ENCODE peak calls at places on chromosomes 6 and 20, in nine cellular contexts. One of them, this sample, is unnamed.

GRCh38 chr20:32945710-32946221 is 58.5 kb downstream of the SUN5 start:
- DNase-seq in ovary: no peak
- DNase-seq in CD8-positive, alpha-beta memory T cell: no peak
- DNase-seq in cardiac muscle cell: peak; percentile 49
- DNase-seq in left ventricle myocardium inferior: no peak
- DNase-seq in endothelial cell of umbilical vein: peak; percentile 37
- DNase-seq in Panc1: peak; percentile 13
- DNase-seq in CD4-positive, alpha-beta memory T cell: peak; percentile 54
- DNase-seq in aorta: no peak
- DNase-seq in this sample: no peak

GRCh38 chr20:5000263-5001173 is 792 bp downstream of the SLC23A2 start:
- DNase-seq in cardiac muscle cell: peak; percentile 27
- DNase-seq in ovary: peak; percentile 54
- DNase-seq in Panc1: no peak
- DNase-seq in CD8-positive, alpha-beta memory T cell: no peak
- DNase-seq in aorta: peak; percentile 79
- DNase-seq in endothelial cell of umbilical vein: no peak
- DNase-seq in left ventricle myocardium inferior: peak; percentile 43
- DNase-seq in CD4-positive, alpha-beta memory T cell: peak; percentile 24
- DNase-seq in this sample: peak; percentile 79

GRCh38 chr20:51995551-51995951 is 193.2 kb upstream of the SALL4 start:
- DNase-seq in endothelial cell of umbilical vein: peak; percentile 82
- DNase-seq in ovary: no peak
- DNase-seq in CD8-positive, alpha-beta memory T cell: no peak
- DNase-seq in Panc1: no peak
- DNase-seq in left ventricle myocardium inferior: no peak
- DNase-seq in cardiac muscle cell: no peak
- DNase-seq in aorta: no peak
- DNase-seq in CD4-positive, alpha-beta memory T cell: no peak
- DNase-seq in this sample: no peak

GRCh38 chr6:141252828-141253608 is 879.7 kb upstream of the GJE1 start:
- DNase-seq in aorta: no peak
- DNase-seq in cardiac muscle cell: no peak
- DNase-seq in CD8-positive, alpha-beta memory T cell: no peak
- DNase-seq in ovary: no peak
- DNase-seq in CD4-positive, alpha-beta memory T cell: no peak
- DNase-seq in Panc1: no peak
- DNase-seq in endothelial cell of umbilical vein: peak; percentile 14
- DNase-seq in left ventricle myocardium inferior: no peak
- DNase-seq in this sample: no peak

GRCh38 chr6:428047-428608 is 36.6 kb downstream of the IRF4 start:
- DNase-seq in CD8-positive, alpha-beta memory T cell: no peak
- DNase-seq in ovary: no peak
- DNase-seq in aorta: no peak
- DNase-seq in CD4-positive, alpha-beta memory T cell: no peak
- DNase-seq in Panc1: no peak
- DNase-seq in endothelial cell of umbilical vein: no peak
- DNase-seq in left ventricle myocardium inferior: no peak
- DNase-seq in cardiac muscle cell: no peak
- DNase-seq in this sample: no peak

GRCh38 chr20:47774081-47774777 is 11.1 kb downstream of the SULF2 start:
- DNase-seq in CD4-positive, alpha-beta memory T cell: no peak
- DNase-seq in CD8-positive, alpha-beta memory T cell: no peak
- DNase-seq in ovary: no peak
- DNase-seq in aorta: no peak
- DNase-seq in left ventricle myocardium inferior: no peak
- DNase-seq in Panc1: no peak
- DNase-seq in endothelial cell of umbilical vein: peak; percentile 60
- DNase-seq in cardiac muscle cell: peak; percentile 17
- DNase-seq in this sample: no peak

GRCh38 chr6:102619585-102619984 is 1226.1 kb downstream of the GRIK2 start:
- DNase-seq in cardiac muscle cell: peak; percentile 48
- DNase-seq in CD4-positive, alpha-beta memory T cell: no peak
- DNase-seq in aorta: no peak
- DNase-seq in Panc1: no peak
- DNase-seq in left ventricle myocardium inferior: no peak
- DNase-seq in CD8-positive, alpha-beta memory T cell: no peak
- DNase-seq in ovary: no peak
- DNase-seq in endothelial cell of umbilical vein: no peak
- DNase-seq in this sample: no peak

GRCh38 chr6:24495516-24495847 is 713 bp downstream of the ALDH5A1 start:
- DNase-seq in left ventricle myocardium inferior: peak; percentile 49
- DNase-seq in Panc1: no peak
- DNase-seq in ovary: peak; percentile 67
- DNase-seq in endothelial cell of umbilical vein: no peak
- DNase-seq in CD4-positive, alpha-beta memory T cell: no peak
- DNase-seq in CD8-positive, alpha-beta memory T cell: peak; percentile 5
- DNase-seq in aorta: peak; percentile 83
- DNase-seq in cardiac muscle cell: peak; percentile 57
- DNase-seq in this sample: peak; percentile 60

GRCh38 chr20:24998121-24998520 is 5.6 kb upstream of the APMAP start:
- DNase-seq in endothelial cell of umbilical vein: no peak
- DNase-seq in CD8-positive, alpha-beta memory T cell: no peak
- DNase-seq in left ventricle myocardium inferior: no peak
- DNase-seq in ovary: no peak
- DNase-seq in cardiac muscle cell: no peak
- DNase-seq in aorta: no peak
- DNase-seq in CD4-positive, alpha-beta memory T cell: no peak
- DNase-seq in Panc1: no peak
- DNase-seq in this sample: peak; percentile 50

GRCh38 chr6:55276745-55277627 is 50.3 kb upstream of the GFRAL start:
- DNase-seq in CD4-positive, alpha-beta memory T cell: no peak
- DNase-seq in ovary: peak; percentile 20
- DNase-seq in cardiac muscle cell: peak; percentile 79
- DNase-seq in CD8-positive, alpha-beta memory T cell: no peak
- DNase-seq in left ventricle myocardium inferior: peak; percentile 20
- DNase-seq in aorta: no peak
- DNase-seq in endothelial cell of umbilical vein: peak; percentile 64
- DNase-seq in Panc1: peak; percentile 42
- DNase-seq in this sample: no peak

GRCh38 chr6:142374965-142375733 is 73.3 kb downstream of the ADGRG6 start:
- DNase-seq in ovary: no peak
- DNase-seq in CD8-positive, alpha-beta memory T cell: no peak
- DNase-seq in CD4-positive, alpha-beta memory T cell: no peak
- DNase-seq in aorta: no peak
- DNase-seq in left ventricle myocardium inferior: no peak
- DNase-seq in Panc1: peak; percentile 81
- DNase-seq in cardiac muscle cell: peak; percentile 43
- DNase-seq in endothelial cell of umbilical vein: peak; percentile 97
- DNase-seq in this sample: no peak

GRCh38 chr20:50346372-50347347 is 156.0 kb downstream of the CEBPB start:
- DNase-seq in CD8-positive, alpha-beta memory T cell: no peak
- DNase-seq in Panc1: no peak
- DNase-seq in left ventricle myocardium inferior: peak; percentile 92
- DNase-seq in cardiac muscle cell: peak; percentile 37
- DNase-seq in endothelial cell of umbilical vein: peak; percentile 81
- DNase-seq in CD4-positive, alpha-beta memory T cell: no peak
- DNase-seq in ovary: peak; percentile 85
- DNase-seq in aorta: peak; percentile 94
- DNase-seq in this sample: peak; percentile 93

GRCh38 chr6:75620387-75621304 is 19.0 kb downstream of the SENP6 start:
- DNase-seq in Panc1: no peak
- DNase-seq in ovary: no peak
- DNase-seq in CD8-positive, alpha-beta memory T cell: no peak
- DNase-seq in endothelial cell of umbilical vein: no peak
- DNase-seq in CD4-positive, alpha-beta memory T cell: no peak
- DNase-seq in aorta: no peak
- DNase-seq in cardiac muscle cell: no peak
- DNase-seq in left ventricle myocardium inferior: no peak
- DNase-seq in this sample: no peak

GRCh38 chr6:162640756-162641155 is 86.8 kb downstream of the PRKN start:
- DNase-seq in left ventricle myocardium inferior: no peak
- DNase-seq in CD8-positive, alpha-beta memory T cell: no peak
- DNase-seq in aorta: no peak
- DNase-seq in Panc1: no peak
- DNase-seq in cardiac muscle cell: no peak
- DNase-seq in CD4-positive, alpha-beta memory T cell: no peak
- DNase-seq in endothelial cell of umbilical vein: no peak
- DNase-seq in ovary: no peak
- DNase-seq in this sample: no peak
- H3K4me3 ChIP-seq in left ventricle myocardium inferior: no peak overlapping the region
- H3K4me3 ChIP-seq in CD8-positive, alpha-beta memory T cell: no peak overlapping the region
- H3K4me3 ChIP-seq in aorta: no peak overlapping the region
- H3K4me3 ChIP-seq in Panc1: no peak overlapping the region
- H3K4me3 ChIP-seq in cardiac muscle cell: no peak overlapping the region
- H3K4me3 ChIP-seq in CD4-positive, alpha-beta memory T cell: no peak overlapping the region
- H3K4me3 ChIP-seq in endothelial cell of umbilical vein: no peak overlapping the region
- H3K4me3 ChIP-seq in ovary: no peak overlapping the region
- H3K4me3 ChIP-seq in this sample: no peak overlapping the region

GRCh38 chr6:137647762-137648412 is 153.7 kb upstream of the OLIG3 start:
- DNase-seq in CD8-positive, alpha-beta memory T cell: no peak
- DNase-seq in left ventricle myocardium inferior: no peak
- DNase-seq in CD4-positive, alpha-beta memory T cell: no peak
- DNase-seq in endothelial cell of umbilical vein: no peak
- DNase-seq in cardiac muscle cell: no peak
- DNase-seq in aorta: no peak
- DNase-seq in ovary: no peak
- DNase-seq in Panc1: no peak
- DNase-seq in this sample: no peak
- H3K27ac ChIP-seq in CD8-positive, alpha-beta memory T cell: no peak overlapping the region
- H3K27ac ChIP-seq in left ventricle myocardium inferior: no peak overlapping the region
- H3K27ac ChIP-seq in CD4-positive, alpha-beta memory T cell: no peak overlapping the region
- H3K27ac ChIP-seq in endothelial cell of umbilical vein: no peak overlapping the region
- H3K27ac ChIP-seq in cardiac muscle cell: no peak overlapping the region
- H3K27ac ChIP-seq in aorta: no peak overlapping the region
- H3K27ac ChIP-seq in ovary: no peak overlapping the region
- H3K27ac ChIP-seq in Panc1: no peak overlapping the region
- H3K27ac ChIP-seq in this sample: no peak overlapping the region

GRCh38 chr6:167979436-167980090 is 17.9 kb upstream of the KIF25 start:
- DNase-seq in aorta: no peak
- DNase-seq in ovary: no peak
- DNase-seq in endothelial cell of umbilical vein: no peak
- DNase-seq in left ventricle myocardium inferior: no peak
- DNase-seq in Panc1: no peak
- DNase-seq in CD8-positive, alpha-beta memory T cell: no peak
- DNase-seq in cardiac muscle cell: no peak
- DNase-seq in CD4-positive, alpha-beta memory T cell: no peak
- DNase-seq in this sample: no peak
- H3K9me3 ChIP-seq in aorta: no peaks in the 10 kb centered on the region
- H3K9me3 ChIP-seq in ovary: no peaks in the 10 kb centered on the region
- H3K9me3 ChIP-seq in endothelial cell of umbilical vein: no peaks in the 10 kb centered on the region
- H3K9me3 ChIP-seq in left ventricle myocardium inferior: no peaks in the 10 kb centered on the region
- H3K9me3 ChIP-seq in Panc1: no peaks in the 10 kb centered on the region
- H3K9me3 ChIP-seq in CD8-positive, alpha-beta memory T cell: no peaks in the 10 kb centered on the region
- H3K9me3 ChIP-seq in cardiac muscle cell: no peaks in the 10 kb centered on the region
- H3K9me3 ChIP-seq in CD4-positive, alpha-beta memory T cell: no peaks in the 10 kb centered on the region
- H3K9me3 ChIP-seq in this sample: no peaks in the 10 kb centered on the region

GRCh38 chr6:45966797-45967196 is 48.9 kb downstream of the CLIC5 start:
- DNase-seq in left ventricle myocardium inferior: no peak
- DNase-seq in cardiac muscle cell: no peak
- DNase-seq in endothelial cell of umbilical vein: no peak
- DNase-seq in CD8-positive, alpha-beta memory T cell: no peak
- DNase-seq in CD4-positive, alpha-beta memory T cell: no peak
- DNase-seq in ovary: no peak
- DNase-seq in Panc1: no peak
- DNase-seq in aorta: no peak
- DNase-seq in this sample: no peak
- H3K4me3 ChIP-seq in left ventricle myocardium inferior: no peak overlapping the region
- H3K4me3 ChIP-seq in cardiac muscle cell: no peak overlapping the region
- H3K4me3 ChIP-seq in endothelial cell of umbilical vein: no peak overlapping the region
- H3K4me3 ChIP-seq in CD8-positive, alpha-beta memory T cell: no peak overlapping the region
- H3K4me3 ChIP-seq in CD4-positive, alpha-beta memory T cell: no peak overlapping the region
- H3K4me3 ChIP-seq in ovary: no peak overlapping the region
- H3K4me3 ChIP-seq in Panc1: no peak overlapping the region
- H3K4me3 ChIP-seq in aorta: no peak overlapping the region
- H3K4me3 ChIP-seq in this sample: no peak overlapping the region

GRCh38 chr6:131658287-131658686 is 21.2 kb downstream of the ENPP3 start:
- DNase-seq in aorta: no peak
- DNase-seq in CD8-positive, alpha-beta memory T cell: no peak
- DNase-seq in endothelial cell of umbilical vein: no peak
- DNase-seq in Panc1: no peak
- DNase-seq in cardiac muscle cell: no peak
- DNase-seq in ovary: no peak
- DNase-seq in CD4-positive, alpha-beta memory T cell: no peak
- DNase-seq in left ventricle myocardium inferior: no peak
- DNase-seq in this sample: no peak
- H3K27ac ChIP-seq in aorta: no peak overlapping the region
- H3K27ac ChIP-seq in CD8-positive, alpha-beta memory T cell: no peak overlapping the region
- H3K27ac ChIP-seq in endothelial cell of umbilical vein: no peak overlapping the region
- H3K27ac ChIP-seq in Panc1: no peak overlapping the region
- H3K27ac ChIP-seq in cardiac muscle cell: no peak overlapping the region
- H3K27ac ChIP-seq in ovary: no peak overlapping the region
- H3K27ac ChIP-seq in CD4-positive, alpha-beta memory T cell: no peak overlapping the region
- H3K27ac ChIP-seq in left ventricle myocardium inferior: no peak overlapping the region
- H3K27ac ChIP-seq in this sample: no peak overlapping the region

DNA sequence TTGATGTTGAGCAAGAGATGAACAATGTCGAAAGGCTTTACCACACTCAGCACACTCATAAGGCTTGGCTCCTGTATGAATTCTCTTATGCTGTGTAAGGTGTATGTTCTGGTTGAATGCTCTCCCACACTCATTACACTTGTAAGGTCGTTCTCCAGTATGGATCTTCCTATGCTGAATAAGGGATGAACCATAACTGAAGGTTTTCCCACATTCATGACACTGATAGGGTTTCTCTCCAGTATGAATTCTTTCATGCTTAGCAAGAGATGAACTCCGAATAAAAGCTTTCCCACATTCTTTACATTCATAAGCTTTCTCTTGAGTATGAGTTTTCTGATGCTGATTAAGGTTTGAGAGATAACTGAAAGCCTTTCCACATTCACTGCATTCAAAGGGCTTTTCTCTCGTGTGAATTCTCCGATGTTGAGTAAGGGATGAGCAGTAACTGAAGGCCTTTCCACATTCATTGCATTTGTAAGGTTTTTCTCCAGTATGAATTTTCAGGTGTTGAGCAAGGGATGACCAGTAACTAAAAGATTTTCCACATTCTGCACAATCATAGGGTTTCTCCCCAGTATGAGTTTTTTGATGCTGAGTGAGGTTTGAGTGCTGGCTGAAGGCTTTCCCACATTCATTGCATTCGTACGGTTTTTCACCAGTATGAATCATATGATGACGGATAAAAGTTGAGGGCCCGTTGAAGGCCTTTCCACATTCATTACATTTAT is 21.1 kb downstream of the ZNF184 start:
- DNase-seq in aorta: no peak
- DNase-seq in cardiac muscle cell: no peak
- DNase-seq in CD4-positive, alpha-beta memory T cell: no peak
- DNase-seq in left ventricle myocardium inferior: no peak
- DNase-seq in endothelial cell of umbilical vein: no peak
- DNase-seq in CD8-positive, alpha-beta memory T cell: no peak
- DNase-seq in ovary: no peak
- DNase-seq in Panc1: no peak
- DNase-seq in this sample: no peak
- H3K9me3 ChIP-seq in aorta: peaks cover 18% of the 10 kb centered on the region
- H3K9me3 ChIP-seq in cardiac muscle cell: peaks cover 11% of the 10 kb centered on the region
- H3K9me3 ChIP-seq in CD4-positive, alpha-beta memory T cell: peaks cover 11% of the 10 kb centered on the region
- H3K9me3 ChIP-seq in left ventricle myocardium inferior: peaks cover 99% of the 10 kb centered on the region
- H3K9me3 ChIP-seq in endothelial cell of umbilical vein: peaks cover 37% of the 10 kb centered on the region
- H3K9me3 ChIP-seq in CD8-positive, alpha-beta memory T cell: peaks cover 82% of the 10 kb centered on the region
- H3K9me3 ChIP-seq in ovary: peaks cover 36% of the 10 kb centered on the region
- H3K9me3 ChIP-seq in Panc1: peaks cover 92% of the 10 kb centered on the region
- H3K9me3 ChIP-seq in this sample: peaks cover 88% of the 10 kb centered on the region

DNA sequence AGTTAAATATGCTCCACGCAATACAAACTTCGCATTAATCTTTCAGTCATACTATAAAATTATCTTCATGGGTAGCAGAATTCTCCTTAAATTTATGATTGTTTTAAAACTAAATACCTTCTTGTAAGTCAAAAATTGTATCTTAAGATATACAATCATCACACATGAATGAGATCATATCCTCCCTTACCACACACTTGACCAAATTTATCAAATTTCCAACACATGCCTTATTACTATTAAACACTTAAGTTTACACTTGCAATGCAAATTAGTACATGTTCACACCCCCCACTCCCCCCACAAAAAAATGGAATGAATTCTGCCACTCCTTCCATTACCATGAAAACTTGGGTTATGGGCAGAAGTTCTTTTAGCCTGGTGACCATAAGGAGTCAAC is 13.8 kb downstream of the RANBP9 start:
- DNase-seq in ovary: no peak
- DNase-seq in cardiac muscle cell: no peak
- DNase-seq in Panc1: no peak
- DNase-seq in aorta: no peak
- DNase-seq in left ventricle myocardium inferior: no peak
- DNase-seq in endothelial cell of umbilical vein: no peak
- DNase-seq in CD4-positive, alpha-beta memory T cell: no peak
- DNase-seq in CD8-positive, alpha-beta memory T cell: no peak
- DNase-seq in this sample: no peak
- H3K4me3 ChIP-seq in ovary: no peak overlapping the region
- H3K4me3 ChIP-seq in cardiac muscle cell: no peak overlapping the region
- H3K4me3 ChIP-seq in Panc1: no peak overlapping the region
- H3K4me3 ChIP-seq in aorta: no peak overlapping the region
- H3K4me3 ChIP-seq in left ventricle myocardium inferior: no peak overlapping the region
- H3K4me3 ChIP-seq in endothelial cell of umbilical vein: no peak overlapping the region
- H3K4me3 ChIP-seq in CD4-positive, alpha-beta memory T cell: no peak overlapping the region
- H3K4me3 ChIP-seq in CD8-positive, alpha-beta memory T cell: no peak overlapping the region
- H3K4me3 ChIP-seq in this sample: no peak overlapping the region

This sample was measured in right atrium auricular region.